ENCODE peak calls at places on chromosomes 3 and 15, in nine cellular contexts. One of them, this sample, is unnamed.

GRCh38 chr3:177744873-177745646 is 547.8 kb upstream of the TBL1XR1 start:
- ATAC-seq in sciatic nerve: no peak
- ATAC-seq in HCT116: no peak
- ATAC-seq in Right ventricle myocardium superior: peak; percentile 82
- ATAC-seq in left cardiac atrium: peak; percentile 92
- ATAC-seq in heart left ventricle: peak; percentile 98
- ATAC-seq in left lung: peak; percentile 91
- ATAC-seq in Right ventricle myocardium inferior: peak; percentile 86
- ATAC-seq in activated T-cell treated with anti-CD3 and anti-CD28 coated beads, Interleukin-2, amount 50 U/mL, for 4 hours: no peak
- ATAC-seq in this sample: no peak

GRCh38 chr3:981156-981555 is 111.7 kb upstream of the CNTN6 start:
- ATAC-seq in Right ventricle myocardium superior: no peak
- ATAC-seq in heart left ventricle: no peak
- ATAC-seq in activated T-cell treated with anti-CD3 and anti-CD28 coated beads, Interleukin-2, amount 50 U/mL, for 4 hours: no peak
- ATAC-seq in HCT116: no peak
- ATAC-seq in left cardiac atrium: no peak
- ATAC-seq in left lung: no peak
- ATAC-seq in sciatic nerve: no peak
- ATAC-seq in Right ventricle myocardium inferior: no peak
- ATAC-seq in this sample: no peak

GRCh38 chr15:40960926-40961325 is 7.7 kb downstream of the CHAC1 start:
- ATAC-seq in activated T-cell treated with anti-CD3 and anti-CD28 coated beads, Interleukin-2, amount 50 U/mL, for 4 hours: no peak
- ATAC-seq in left cardiac atrium: peak; percentile 3
- ATAC-seq in Right ventricle myocardium inferior: no peak
- ATAC-seq in Right ventricle myocardium superior: no peak
- ATAC-seq in sciatic nerve: no peak
- ATAC-seq in left lung: peak; percentile 97
- ATAC-seq in heart left ventricle: no peak
- ATAC-seq in HCT116: peak; percentile 80
- ATAC-seq in this sample: no peak

GRCh38 chr3:45506751-45507391 is 87.7 kb upstream of the LIMD1 start:
- ATAC-seq in HCT116: no peak
- ATAC-seq in activated T-cell treated with anti-CD3 and anti-CD28 coated beads, Interleukin-2, amount 50 U/mL, for 4 hours: no peak
- ATAC-seq in Right ventricle myocardium superior: no peak
- ATAC-seq in heart left ventricle: no peak
- ATAC-seq in left cardiac atrium: no peak
- ATAC-seq in left lung: peak; percentile 22
- ATAC-seq in sciatic nerve: no peak
- ATAC-seq in Right ventricle myocardium inferior: no peak
- ATAC-seq in this sample: no peak

GRCh38 chr3:37591130-37591865 is 270.4 kb upstream of the CTDSPL start:
- ATAC-seq in HCT116: no peak
- ATAC-seq in Right ventricle myocardium superior: peak; percentile 59
- ATAC-seq in activated T-cell treated with anti-CD3 and anti-CD28 coated beads, Interleukin-2, amount 50 U/mL, for 4 hours: no peak
- ATAC-seq in heart left ventricle: peak; percentile 3
- ATAC-seq in left cardiac atrium: peak; percentile 31
- ATAC-seq in sciatic nerve: peak; percentile 58
- ATAC-seq in left lung: no peak
- ATAC-seq in Right ventricle myocardium inferior: peak; percentile 56
- ATAC-seq in this sample: peak; percentile 57

GRCh38 chr3:82671466-82671865 is 910.0 kb upstream of the GBE1 start:
- ATAC-seq in activated T-cell treated with anti-CD3 and anti-CD28 coated beads, Interleukin-2, amount 50 U/mL, for 4 hours: no peak
- ATAC-seq in Right ventricle myocardium superior: no peak
- ATAC-seq in HCT116: no peak
- ATAC-seq in left cardiac atrium: no peak
- ATAC-seq in heart left ventricle: no peak
- ATAC-seq in sciatic nerve: no peak
- ATAC-seq in Right ventricle myocardium inferior: no peak
- ATAC-seq in left lung: no peak
- ATAC-seq in this sample: no peak

GRCh38 chr15:89780601-89781000 is 4.5 kb downstream of the MESP2 start:
- ATAC-seq in heart left ventricle: no peak
- ATAC-seq in left lung: no peak
- ATAC-seq in activated T-cell treated with anti-CD3 and anti-CD28 coated beads, Interleukin-2, amount 50 U/mL, for 4 hours: no peak
- ATAC-seq in HCT116: no peak
- ATAC-seq in left cardiac atrium: no peak
- ATAC-seq in Right ventricle myocardium superior: no peak
- ATAC-seq in sciatic nerve: no peak
- ATAC-seq in Right ventricle myocardium inferior: no peak
- ATAC-seq in this sample: no peak

GRCh38 chr15:98442379-98442833 is 205.9 kb upstream of the IGF1R start:
- ATAC-seq in HCT116: peak; percentile 94
- ATAC-seq in activated T-cell treated with anti-CD3 and anti-CD28 coated beads, Interleukin-2, amount 50 U/mL, for 4 hours: peak; percentile 65
- ATAC-seq in left lung: peak; percentile 92
- ATAC-seq in sciatic nerve: peak; percentile 85
- ATAC-seq in Right ventricle myocardium inferior: no peak
- ATAC-seq in heart left ventricle: peak; percentile 50
- ATAC-seq in Right ventricle myocardium superior: peak; percentile 60
- ATAC-seq in left cardiac atrium: peak; percentile 73
- ATAC-seq in this sample: peak; percentile 57

GRCh38 chr3:31740397-31740796 is 207.7 kb downstream of the STT3B start:
- ATAC-seq in left lung: no peak
- ATAC-seq in Right ventricle myocardium inferior: no peak
- ATAC-seq in Right ventricle myocardium superior: no peak
- ATAC-seq in HCT116: no peak
- ATAC-seq in heart left ventricle: no peak
- ATAC-seq in activated T-cell treated with anti-CD3 and anti-CD28 coated beads, Interleukin-2, amount 50 U/mL, for 4 hours: no peak
- ATAC-seq in sciatic nerve: no peak
- ATAC-seq in left cardiac atrium: no peak
- ATAC-seq in this sample: no peak

GRCh38 chr15:52232327-52232726 is 41.1 kb upstream of the GNB5 start:
- ATAC-seq in sciatic nerve: no peak
- ATAC-seq in Right ventricle myocardium superior: no peak
- ATAC-seq in left lung: no peak
- ATAC-seq in heart left ventricle: no peak
- ATAC-seq in left cardiac atrium: no peak
- ATAC-seq in Right ventricle myocardium inferior: no peak
- ATAC-seq in activated T-cell treated with anti-CD3 and anti-CD28 coated beads, Interleukin-2, amount 50 U/mL, for 4 hours: no peak
- ATAC-seq in HCT116: no peak
- ATAC-seq in this sample: no peak